ENCODE peak calls at places on chromosome 15, in four cellular contexts. One of them, this sample, is unnamed. For H3K9me3, the result is how much of the 10 kb centered on the place peaks cover.

GRCh38 chr15:51310064-51310463 is 28.3 kb downstream of the CYP19A1 start:
- DNase-seq in mesenchymal stem cell: no peak
- DNase-seq in DND-41: no peak
- DNase-seq in Karpas-422: no peak
- DNase-seq in this sample: no peak

GRCh38 chr15:51342249-51342999 is 969 bp downstream of the GLDN start:
- DNase-seq in mesenchymal stem cell: no peak
- DNase-seq in Karpas-422: no peak
- DNase-seq in DND-41: no peak
- DNase-seq in this sample: no peak

GRCh38 chr15:70266412-70267089 is 168.8 kb upstream of the TLE3 start:
- DNase-seq in mesenchymal stem cell: no peak
- DNase-seq in Karpas-422: no peak
- DNase-seq in DND-41: no peak
- DNase-seq in this sample: no peak

GRCh38 chr15:70101459-70102113 is 3.9 kb upstream of the TLE3 start:
- DNase-seq in DND-41: peak
- DNase-seq in Karpas-422: peak
- DNase-seq in mesenchymal stem cell: peak
- DNase-seq in this sample: no peak

GRCh38 chr15:60235951-60236710 is 161.7 kb downstream of the ANXA2 start:
- DNase-seq in mesenchymal stem cell: no peak
- DNase-seq in DND-41: no peak
- DNase-seq in Karpas-422: no peak
- DNase-seq in this sample: no peak

GRCh38 chr15:42811435-42811834 is 74.5 kb upstream of the CDAN1 start:
- DNase-seq in Karpas-422: no peak
- DNase-seq in mesenchymal stem cell: no peak
- DNase-seq in DND-41: no peak
- DNase-seq in this sample: no peak

GRCh38 chr15:73637527-73637926 is 4.3 kb upstream of the NPTN start:
- DNase-seq in mesenchymal stem cell: peak
- DNase-seq in Karpas-422: no peak
- DNase-seq in DND-41: no peak
- DNase-seq in this sample: no peak

GRCh38 chr15:28955160-28955502 is 69.4 kb downstream of the APBA2 start:
- DNase-seq in Karpas-422: peak
- DNase-seq in mesenchymal stem cell: peak
- DNase-seq in DND-41: peak
- DNase-seq in this sample: no peak

GRCh38 chr15:53808058-53808703 is 48.7 kb upstream of the WDR72 start:
- DNase-seq in mesenchymal stem cell: peak
- DNase-seq in Karpas-422: peak
- DNase-seq in DND-41: no peak
- DNase-seq in this sample: no peak

GRCh38 chr15:77094397-77095030 is 23.6 kb upstream of the TSPAN3 start:
- DNase-seq in Karpas-422: no peak
- DNase-seq in DND-41: no peak
- DNase-seq in mesenchymal stem cell: no peak
- DNase-seq in this sample: no peak

GRCh38 chr15:52236015-52236414 is 44.8 kb upstream of the GNB5 start:
- DNase-seq in DND-41: no peak
- DNase-seq in Karpas-422: no peak
- DNase-seq in mesenchymal stem cell: no peak
- DNase-seq in this sample: no peak

GRCh38 chr15:88610756-88611231 is 10.3 kb upstream of the AEN start:
- DNase-seq in DND-41: no peak
- DNase-seq in Karpas-422: no peak
- DNase-seq in mesenchymal stem cell: peak
- DNase-seq in this sample: no peak

GRCh38 chr15:52095597-52096262 is 16.8 kb downstream of the BCL2L10 start:
- DNase-seq in mesenchymal stem cell: peak
- DNase-seq in DND-41: no peak
- DNase-seq in Karpas-422: no peak
- DNase-seq in this sample: no peak

GRCh38 chr15:40234783-40235182 is 4.1 kb upstream of the PAK6 start:
- DNase-seq in DND-41: no peak
- DNase-seq in mesenchymal stem cell: no peak
- DNase-seq in Karpas-422: peak
- DNase-seq in this sample: no peak

GRCh38 chr15:31484369-31484951 is 157.8 kb downstream of the KLF13 start:
- DNase-seq in mesenchymal stem cell: no peak
- DNase-seq in Karpas-422: no peak
- DNase-seq in DND-41: no peak
- DNase-seq in this sample: no peak

GRCh38 chr15:75864213-75865059 is 21.2 kb downstream of the UBE2Q2 start:
- DNase-seq in Karpas-422: no peak
- DNase-seq in mesenchymal stem cell: peak
- DNase-seq in DND-41: no peak
- DNase-seq in this sample: no peak

GRCh38 chr15:89907289-89907688 is 5.5 kb downstream of the ARPIN start:
- DNase-seq in Karpas-422: no peak
- DNase-seq in mesenchymal stem cell: no peak
- DNase-seq in DND-41: no peak
- DNase-seq in this sample: no peak

GRCh38 chr15:51970132-51970817 is 1.3 kb downstream of the LEO1 start:
- DNase-seq in DND-41: no peak
- DNase-seq in mesenchymal stem cell: peak
- DNase-seq in Karpas-422: no peak
- DNase-seq in this sample: no peak

GRCh38 chr15:29342201-29342600 is 72.6 kb upstream of the NSMCE3 start:
- DNase-seq in mesenchymal stem cell: no peak
- DNase-seq in Karpas-422: no peak
- DNase-seq in DND-41: no peak
- DNase-seq in this sample: no peak

GRCh38 chr15:70259640-70260066 is 161.9 kb upstream of the TLE3 start:
- DNase-seq in mesenchymal stem cell: no peak
- DNase-seq in Karpas-422: peak
- DNase-seq in DND-41: peak
- DNase-seq in this sample: no peak

GRCh38 chr15:88621789-88622604 is 857 bp downstream of the AEN start:
- DNase-seq in Karpas-422: peak
- DNase-seq in DND-41: peak
- DNase-seq in mesenchymal stem cell: peak
- DNase-seq in this sample: peak

GRCh38 chr15:59166156-59166555 is 40.5 kb upstream of the LDHAL6B start:
- DNase-seq in mesenchymal stem cell: peak
- DNase-seq in Karpas-422: no peak
- DNase-seq in DND-41: no peak
- DNase-seq in this sample: no peak

GRCh38 chr15:80977627-80978036 is 12.0 kb downstream of the MESD start:
- DNase-seq in mesenchymal stem cell: peak
- DNase-seq in Karpas-422: peak
- DNase-seq in DND-41: peak
- DNase-seq in this sample: no peak

GRCh38 chr15:73784299-73784698 is 31.1 kb upstream of the INSYN1 start:
- DNase-seq in Karpas-422: no peak
- DNase-seq in mesenchymal stem cell: no peak
- DNase-seq in DND-41: no peak
- DNase-seq in this sample: no peak

GRCh38 chr15:101501703-101502373 is 12.3 kb upstream of the PCSK6 start:
- DNase-seq in DND-41: peak
- DNase-seq in mesenchymal stem cell: no peak
- DNase-seq in Karpas-422: peak
- DNase-seq in this sample: peak

GRCh38 chr15:31352911-31353811 is 26.5 kb downstream of the KLF13 start:
- DNase-seq in Karpas-422: no peak
- DNase-seq in DND-41: peak
- DNase-seq in mesenchymal stem cell: peak
- DNase-seq in this sample: peak

GRCh38 chr15:42544858-42545629 is 3.5 kb downstream of the LRRC57 start:
- DNase-seq in mesenchymal stem cell: peak
- DNase-seq in Karpas-422: no peak
- DNase-seq in DND-41: no peak
- DNase-seq in this sample: no peak

GRCh38 chr15:81092559-81092902 is 41.5 kb upstream of the CFAP161 start:
- DNase-seq in mesenchymal stem cell: no peak
- DNase-seq in Karpas-422: no peak
- DNase-seq in DND-41: no peak
- DNase-seq in this sample: no peak

GRCh38 chr15:76368135-76368588 is 31.6 kb downstream of the ISL2 start:
- DNase-seq in DND-41: no peak
- DNase-seq in mesenchymal stem cell: no peak
- DNase-seq in Karpas-422: no peak
- DNase-seq in this sample: no peak

GRCh38 chr15:85772668-85773067 is 22.1 kb downstream of the KLHL25 start:
- DNase-seq in mesenchymal stem cell: no peak
- DNase-seq in DND-41: no peak
- DNase-seq in Karpas-422: no peak
- DNase-seq in this sample: no peak

GRCh38 chr15:72116680-72117447 is 1.1 kb downstream of the MYO9A start:
- DNase-seq in mesenchymal stem cell: no peak
- DNase-seq in DND-41: no peak
- DNase-seq in Karpas-422: peak
- DNase-seq in this sample: peak

GRCh38 chr15:41890050-41890690 is 3.7 kb downstream of the SPTBN5 start:
- DNase-seq in DND-41: no peak
- DNase-seq in mesenchymal stem cell: no peak
- DNase-seq in Karpas-422: no peak
- DNase-seq in this sample: no peak

GRCh38 chr15:31399544-31400171 is 73.0 kb downstream of the KLF13 start:
- DNase-seq in DND-41: no peak
- DNase-seq in mesenchymal stem cell: no peak
- DNase-seq in Karpas-422: no peak
- DNase-seq in this sample: no peak

GRCh38 chr15:50909044-50909342 is 510 bp downstream of the AP4E1 start:
- DNase-seq in Karpas-422: peak
- DNase-seq in mesenchymal stem cell: no peak
- DNase-seq in DND-41: no peak
- DNase-seq in this sample: no peak

GRCh38 chr15:70202756-70203155 is 105.0 kb upstream of the TLE3 start:
- DNase-seq in Karpas-422: no peak
- DNase-seq in mesenchymal stem cell: no peak
- DNase-seq in DND-41: no peak
- DNase-seq in this sample: no peak

GRCh38 chr15:40984963-40985362 is 31.7 kb downstream of the CHAC1 start:
- DNase-seq in mesenchymal stem cell: peak
- DNase-seq in DND-41: no peak
- DNase-seq in Karpas-422: no peak
- DNase-seq in this sample: no peak

GRCh38 chr15:89203705-89204273 is 17.6 kb downstream of the RLBP1 start:
- DNase-seq in Karpas-422: no peak
- DNase-seq in mesenchymal stem cell: no peak
- DNase-seq in DND-41: no peak
- DNase-seq in this sample: no peak

GRCh38 chr15:83762367-83762766 is 108.4 kb downstream of the ADAMTSL3 start:
- DNase-seq in mesenchymal stem cell: no peak
- DNase-seq in Karpas-422: peak
- DNase-seq in DND-41: no peak
- DNase-seq in this sample: no peak

GRCh38 chr15:57385923-57386390 is 9.7 kb downstream of the CGNL1 start:
- DNase-seq in DND-41: no peak
- DNase-seq in Karpas-422: no peak
- DNase-seq in mesenchymal stem cell: no peak
- DNase-seq in this sample: no peak

GRCh38 chr15:82110144-82110543 is 64.3 kb upstream of the MEX3B start:
- DNase-seq in DND-41: no peak
- DNase-seq in mesenchymal stem cell: no peak
- DNase-seq in Karpas-422: no peak
- DNase-seq in this sample: no peak

DNA sequence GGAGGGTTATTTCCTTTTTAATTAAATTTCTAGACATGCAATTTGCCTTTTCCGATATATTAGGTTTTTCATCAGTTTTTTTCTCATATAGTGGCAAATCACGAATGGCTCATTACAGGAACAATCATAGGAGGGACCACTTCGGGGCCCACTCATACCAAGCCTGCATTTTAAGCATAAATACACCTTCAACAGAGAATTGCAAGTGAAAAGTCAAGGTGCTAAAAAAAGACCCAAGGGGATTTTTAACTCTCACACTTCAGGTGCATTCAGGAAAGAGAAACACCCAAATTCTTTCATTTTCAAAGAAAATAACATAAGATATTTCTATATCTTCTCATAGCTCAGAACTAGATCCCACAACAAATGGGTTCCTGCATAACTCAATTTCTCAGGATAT is 979.6 kb upstream of the NR2F2 start:
- DNase-seq in DND-41: no peak
- DNase-seq in Karpas-422: no peak
- DNase-seq in mesenchymal stem cell: no peak
- DNase-seq in this sample: no peak
- H3K9me3 ChIP-seq in DND-41: under half
- H3K9me3 ChIP-seq in Karpas-422: under half
- H3K9me3 ChIP-seq in mesenchymal stem cell: under half
- H3K9me3 ChIP-seq in this sample: under half

GRCh38 chr15:63608989-63609388 is 11.8 kb downstream of the FBXL22 start:
- DNase-seq in mesenchymal stem cell: no peak
- DNase-seq in DND-41: no peak
- DNase-seq in Karpas-422: no peak
- DNase-seq in this sample: no peak
- H3K9me3 ChIP-seq in mesenchymal stem cell: under half
- H3K9me3 ChIP-seq in DND-41: under half
- H3K9me3 ChIP-seq in Karpas-422: under half
- H3K9me3 ChIP-seq in this sample: under half

GRCh38 chr15:93244691-93245615 is 155.9 kb upstream of the RGMA start:
- DNase-seq in mesenchymal stem cell: no peak
- DNase-seq in DND-41: no peak
- DNase-seq in Karpas-422: no peak
- DNase-seq in this sample: no peak
- H3K9me3 ChIP-seq in mesenchymal stem cell: under half
- H3K9me3 ChIP-seq in DND-41: under half
- H3K9me3 ChIP-seq in Karpas-422: under half
- H3K9me3 ChIP-seq in this sample: under half

DNA sequence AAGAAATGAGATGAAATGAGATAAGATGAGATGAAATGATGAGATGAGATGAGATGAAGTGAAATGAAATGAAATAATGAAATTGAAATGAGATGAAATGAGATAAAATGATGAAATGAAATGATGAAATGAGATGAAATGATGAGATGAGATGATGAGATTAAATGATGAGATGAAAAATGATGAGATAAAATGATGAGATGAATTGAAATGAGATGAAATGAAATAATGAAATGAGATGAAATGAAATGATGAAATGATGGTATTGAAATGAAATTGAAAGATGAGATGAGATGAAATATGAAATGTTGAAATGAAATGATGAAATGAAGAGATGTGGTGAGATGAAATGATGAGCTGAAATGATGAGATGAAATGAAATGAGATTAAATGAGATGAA is 231.0 kb downstream of the GOLGA6L6 start:
- DNase-seq in Karpas-422: no peak
- DNase-seq in DND-41: no peak
- DNase-seq in mesenchymal stem cell: no peak
- DNase-seq in this sample: no peak
- H3K9me3 ChIP-seq in Karpas-422: under half
- H3K9me3 ChIP-seq in DND-41: under half
- H3K9me3 ChIP-seq in mesenchymal stem cell: under half
- H3K9me3 ChIP-seq in this sample: under half

GRCh38 chr15:26561130-26561529 is 211.7 kb downstream of the GABRB3 start:
- DNase-seq in mesenchymal stem cell: no peak
- DNase-seq in DND-41: no peak
- DNase-seq in Karpas-422: no peak
- DNase-seq in this sample: no peak
- H3K9me3 ChIP-seq in mesenchymal stem cell: under half
- H3K9me3 ChIP-seq in DND-41: under half
- H3K9me3 ChIP-seq in Karpas-422: half or more
- H3K9me3 ChIP-seq in this sample: under half

This sample was measured in naive thymus-derived CD4-positive, alpha-beta T cell.